ENCODE peak calls at places on chromosome 5, in ten cellular contexts. W, U, J, Z, C, K, F, B, N and R are unnamed samples. For H3K27me3, H3K36me3 and H3K4me1, the result is how much of the 10 kb centered on the place peaks cover.

GRCh38 chr5:26295541-26295940 is 742.8 kb downstream of the CDH9 start:
- DNase-seq in W (no peak), N (no peak), C (no peak), J (no peak), U (no peak), B (no peak), F (no peak), Z (no peak), K (no peak), R (no peak)

GRCh38 chr5:71839049-71839834 is 120.2 kb downstream of the CARTPT start:
- DNase-seq in B (no peak), Z (no peak), K (no peak), U (no peak), N (no peak), J (no peak), W (no peak), C (no peak), F (no peak), R (no peak)

GRCh38 chr5:67879619-67880357 is 335.8 kb upstream of the PIK3R1 start:
- DNase-seq in B (no peak), U (no peak), K (no peak), N (no peak), F (no peak), W (no peak), Z (peak), J (no peak), C (no peak), R (no peak)

GRCh38 chr5:16889203-16889971 is 46.7 kb downstream of the MYO10 start:
- DNase-seq in Z (peak), U (no peak), K (no peak), F (no peak), B (no peak), W (no peak), J (no peak), C (no peak), N (no peak), R (no peak)

GRCh38 chr5:73120222-73121108 is at the start of gene TMEM171:
- DNase-seq in W (no peak), U (peak), Z (peak), N (no peak), J (peak), K (peak), F (peak), B (no peak), C (no peak), R (no peak)

GRCh38 chr5:116090192-116090790 is 5.5 kb downstream of the COMMD10 start:
- DNase-seq in C (no peak), U (no peak), F (no peak), J (no peak), N (no peak), K (no peak), B (no peak), W (no peak), Z (no peak), R (no peak)

GRCh38 chr5:117657591-117657990 is 1083.0 kb upstream of the SEMA6A start:
- DNase-seq in J (no peak), B (no peak), C (no peak), W (no peak), F (no peak), N (no peak), U (no peak), Z (no peak), K (no peak), R (no peak)

GRCh38 chr5:125190232-125191051 is 444.0 kb upstream of the ZNF608 start:
- DNase-seq in K (no peak), C (no peak), Z (no peak), N (no peak), J (no peak), B (no peak), W (no peak), U (no peak), F (no peak), R (no peak)

GRCh38 chr5:137431051-137431450 is 68.1 kb downstream of the SPOCK1 start:
- DNase-seq in W (no peak), N (no peak), K (no peak), J (no peak), Z (peak), C (no peak), U (no peak), B (no peak), F (no peak), R (no peak)

GRCh38 chr5:26568316-26568715 is 470.1 kb downstream of the CDH9 start:
- DNase-seq in Z (no peak), N (no peak), W (no peak), U (no peak), B (no peak), C (no peak), K (no peak), J (no peak), F (peak), R (no peak)

GRCh38 chr5:61344187-61344944 is 12.3 kb downstream of the ZSWIM6 start:
- DNase-seq in K (no peak), F (no peak), J (no peak), U (no peak), W (no peak), C (no peak), Z (no peak), N (no peak), B (no peak), R (no peak)

GRCh38 chr5:111584651-111585050 is 72.3 kb upstream of the STARD4 start:
- DNase-seq in B (no peak), K (no peak), W (no peak), Z (peak), U (no peak), C (no peak), F (no peak), N (no peak), J (no peak), R (no peak)

GRCh38 chr5:1594336-1595106 is 70.8 kb upstream of the LPCAT1 start:
- DNase-seq in N (no peak), K (peak), W (peak), U (peak), J (peak), F (peak), Z (peak), B (peak), C (peak), R (peak)

GRCh38 chr5:154967419-154968024 is 26.6 kb downstream of the MRPL22 start:
- DNase-seq in N (no peak), U (no peak), C (no peak), B (no peak), K (no peak), Z (peak), W (no peak), J (no peak), F (no peak), R (no peak)

GRCh38 chr5:6745706-6746217 is 32.5 kb downstream of the TENT4A start:
- DNase-seq in U (no peak), K (no peak), J (no peak), N (no peak), Z (peak), B (peak), W (no peak), F (no peak), C (peak), R (peak)

GRCh38 chr5:35230043-35230611 is at the start of gene PRLR:
- DNase-seq in Z (peak), K (peak), B (peak), F (peak), W (no peak), U (no peak), N (peak), J (peak), C (no peak), R (no peak)

GRCh38 chr5:64210866-64211265 is 45.2 kb downstream of the RNF180 start:
- DNase-seq in U (no peak), N (no peak), B (no peak), F (no peak), Z (peak), W (no peak), J (no peak), K (no peak), C (no peak), R (no peak)

GRCh38 chr5:73764586-73764985 is 138.6 kb downstream of the ARHGEF28 start:
- DNase-seq in U (no peak), N (no peak), K (no peak), J (no peak), C (no peak), F (no peak), Z (peak), W (no peak), B (no peak), R (no peak)

GRCh38 chr5:31663519-31663918 is 24.6 kb downstream of the PDZD2 start:
- DNase-seq in U (no peak), C (no peak), J (no peak), B (no peak), K (no peak), F (no peak), W (no peak), Z (peak), N (no peak), R (no peak)

GRCh38 chr5:177496111-177497010 is 1.0 kb downstream of the PDLIM7 start:
- DNase-seq in J (peak), K (peak), F (peak), B (peak), N (peak), C (no peak), Z (peak), W (no peak), U (no peak), R (no peak)

GRCh38 chr5:160496784-160497183 is 75.1 kb downstream of the PTTG1 start:
- DNase-seq in U (no peak), Z (peak), C (no peak), F (no peak), N (no peak), W (no peak), B (no peak), J (no peak), K (no peak), R (no peak)

GRCh38 chr5:157442989-157443619 is 16.9 kb upstream of the NIPAL4 start:
- DNase-seq in K (no peak), F (no peak), Z (no peak), N (no peak), U (no peak), B (no peak), J (no peak), W (no peak), C (no peak), R (no peak)

GRCh38 chr5:53871050-53871449 is 310.6 kb downstream of the NDUFS4 start:
- DNase-seq in B (no peak), U (no peak), N (no peak), C (no peak), J (no peak), K (no peak), F (no peak), Z (peak), W (no peak), R (no peak)

GRCh38 chr5:39400711-39401385 is 23.9 kb downstream of the DAB2 start:
- DNase-seq in J (no peak), U (no peak), W (no peak), B (no peak), C (no peak), K (no peak), Z (peak), F (no peak), N (no peak), R (no peak)

GRCh38 chr5:79562351-79563246 is 48.7 kb upstream of the HOMER1 start:
- DNase-seq in K (no peak), Z (peak), J (no peak), F (no peak), U (no peak), N (no peak), B (no peak), W (no peak), C (no peak), R (no peak)

GRCh38 chr5:171647043-171647899 is 138.3 kb upstream of the SMIM23 start:
- DNase-seq in K (no peak), J (no peak), B (no peak), N (no peak), F (no peak), C (no peak), W (no peak), U (no peak), Z (peak), R (no peak)

GRCh38 chr5:157172408-157172807 is 6.3 kb upstream of the GARIN3 start:
- DNase-seq in W (peak), C (peak), J (no peak), F (no peak), Z (no peak), B (no peak), N (peak), U (peak), K (no peak), R (peak)

GRCh38 chr5:50715001-50715400 is 48.6 kb downstream of the PARP8 start:
- DNase-seq in J (no peak), B (no peak), Z (no peak), N (no peak), U (no peak), W (no peak), C (no peak), K (no peak), F (no peak), R (no peak)

GRCh38 chr5:148090780-148091221 is 27.0 kb downstream of the SPINK5 start:
- DNase-seq in K (no peak), U (no peak), C (no peak), Z (no peak), W (no peak), B (no peak), N (no peak), F (no peak), J (no peak), R (no peak)

GRCh38 chr5:84373506-84373905 is 11.2 kb downstream of the EDIL3 start:
- DNase-seq in K (no peak), W (no peak), N (no peak), B (no peak), Z (no peak), J (no peak), U (no peak), F (no peak), C (no peak), R (no peak)

GRCh38 chr5:140321796-140322195 is 18.9 kb upstream of the PFDN1 start:
- DNase-seq in B (peak), N (peak), F (peak), U (no peak), C (no peak), K (no peak), J (peak), W (no peak), Z (no peak), R (no peak)

GRCh38 chr5:71740015-71740753 is 21.1 kb downstream of the CARTPT start:
- DNase-seq in B (no peak), K (no peak), C (no peak), J (no peak), Z (no peak), U (no peak), W (no peak), F (no peak), N (no peak), R (no peak)

GRCh38 chr5:72074238-72074637 is 33.0 kb upstream of the MAP1B start:
- DNase-seq in K (no peak), U (no peak), B (no peak), Z (no peak), N (no peak), J (no peak), C (no peak), F (no peak), W (no peak), R (no peak)

DNA sequence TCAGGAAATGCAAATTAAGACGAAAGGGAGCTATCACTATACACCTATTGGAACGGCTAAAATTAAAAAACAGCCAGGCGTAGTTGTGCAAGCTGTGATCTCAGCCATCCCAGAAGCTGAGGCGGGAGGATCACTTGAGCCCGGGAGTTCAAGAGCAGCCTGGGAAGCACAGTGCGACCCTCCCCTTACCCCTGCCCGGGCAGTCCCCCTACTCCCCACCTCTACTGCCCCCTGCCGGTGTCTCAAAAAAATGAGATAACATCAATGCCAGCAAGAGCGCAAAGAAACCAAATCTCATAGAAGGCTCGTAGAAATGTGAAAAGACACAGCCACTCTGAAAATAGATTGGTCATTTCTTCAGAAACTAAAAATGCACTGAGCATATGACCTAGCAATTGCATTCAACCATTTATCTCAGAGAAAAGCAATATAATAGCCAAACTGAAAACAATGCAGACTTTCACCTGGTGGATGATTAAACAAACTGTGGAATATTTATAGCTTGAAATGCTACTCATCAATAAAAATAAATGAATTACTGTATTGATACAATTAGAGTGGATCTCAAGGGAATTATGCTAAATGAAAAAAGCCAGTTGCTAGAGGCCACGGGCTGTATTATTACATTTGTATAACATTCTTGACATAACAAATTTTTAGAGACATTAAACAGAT is 20.6 kb downstream of the OR2V2 start:
- DNase-seq in C (no peak), F (no peak), J (no peak), N (no peak), U (no peak), Z (peak), B (no peak), W (no peak), K (no peak), R (no peak)
- H3K27me3 ChIP-seq in C (half or more), F (half or more), J (half or more), N (under half), U (under half), Z (under half), B (under half), W (under half), K (half or more), R (under half)

GRCh38 chr5:149745212-149745943 is 15.3 kb downstream of the PPARGC1B start:
- DNase-seq in N (no peak), Z (no peak), K (no peak), B (no peak), C (no peak), W (no peak), F (no peak), J (no peak), U (no peak), R (no peak)
- H3K36me3 ChIP-seq in N (under half), Z (under half), K (under half), B (under half), C (under half), W (under half), F (under half), J (under half), U (under half), R (under half)

GRCh38 chr5:150616024-150616470 is 24.4 kb upstream of the SYNPO start:
- DNase-seq in J (no peak), Z (no peak), U (no peak), N (no peak), B (no peak), K (peak), F (no peak), C (no peak), W (no peak), R (no peak)

GRCh38 chr5:150618588-150619281 is 21.7 kb upstream of the SYNPO start:
- DNase-seq in N (peak), W (no peak), F (no peak), B (no peak), C (no peak), U (no peak), Z (no peak), J (no peak), K (no peak), R (no peak)

GRCh38 chr5:150619359-150620230 is 20.9 kb upstream of the SYNPO start:
- DNase-seq in J (no peak), N (peak), C (no peak), B (no peak), W (no peak), F (no peak), U (no peak), K (peak), Z (peak), R (no peak)

GRCh38 chr5:150616506-150616905 is 24.0 kb upstream of the SYNPO start:
- DNase-seq in U (no peak), J (no peak), C (no peak), F (no peak), B (no peak), K (no peak), Z (no peak), N (no peak), W (no peak), R (no peak)

DNA sequence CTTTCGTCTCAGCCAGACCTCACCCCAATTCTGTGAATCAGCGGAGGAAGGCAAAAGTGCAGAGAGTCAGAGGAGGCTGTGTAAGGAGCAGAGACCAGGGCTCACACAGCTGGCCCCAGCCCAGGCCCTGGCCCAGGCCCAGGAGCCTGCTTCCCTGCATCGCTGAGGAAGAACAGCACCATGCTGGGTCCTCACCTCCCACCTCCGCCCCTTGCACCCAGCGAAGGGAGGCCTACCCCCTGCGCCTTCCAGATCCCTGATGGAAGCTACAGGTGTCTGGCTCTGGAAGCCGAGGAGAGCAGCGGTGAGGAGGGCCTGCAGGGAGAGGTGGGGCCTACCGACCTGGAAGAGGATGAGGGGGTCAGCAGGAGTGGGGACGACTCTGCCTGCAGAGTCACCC is 22.3 kb upstream of the SYNPO start:
- DNase-seq in K (peak), N (no peak), F (no peak), C (no peak), U (no peak), B (no peak), W (no peak), J (no peak), Z (no peak), R (no peak)
- H3K4me1 ChIP-seq in K (under half), N (under half), F (half or more), C (under half), U (under half), B (under half), W (half or more), J (under half), Z (under half), R (under half)

DNA sequence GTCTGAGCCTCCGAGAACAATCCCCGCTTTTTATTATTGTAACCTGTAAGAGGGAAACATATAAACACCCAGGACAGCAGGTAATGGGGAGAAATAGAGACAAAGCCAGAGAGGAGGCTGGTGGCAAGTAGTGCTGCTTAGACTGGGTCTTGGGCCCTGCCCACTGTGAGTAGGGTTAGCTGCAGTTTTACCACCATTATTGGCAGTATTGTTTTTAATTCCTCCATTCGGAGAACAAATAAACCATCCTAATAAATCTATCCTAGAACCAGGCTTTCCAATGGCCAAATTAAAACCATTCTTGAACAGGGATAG is 6.3 kb downstream of the NR2F1 start:
- DNase-seq in C (no peak), K (no peak), B (no peak), W (no peak), Z (no peak), F (no peak), U (no peak), J (no peak), N (no peak), R (no peak)
- H3K27me3 ChIP-seq in C (half or more), K (under half), B (under half), W (under half), Z (under half), F (under half), U (half or more), J (half or more), N (under half), R (under half)

GRCh38 chr5:179131321-179131835 is 71.2 kb downstream of the ZNF354C start:
- DNase-seq in Z (no peak), W (no peak), C (no peak), B (no peak), F (no peak), N (no peak), U (no peak), J (no peak), K (no peak), R (no peak)
- H3K36me3 ChIP-seq in Z (under half), W (under half), C (under half), B (under half), F (under half), N (under half), U (under half), J (under half), K (under half), R (under half)